ENCODE peak calls at places on chromosomes 13 and 19, in six cellular contexts. U is cardiac muscle cell, S is fibroblast of lung, J is HFFc6, R is RWPE2, X is AG04450. F is an unnamed sample.
A peak's percentile ranks its signal among the peaks of the same experiment; 100 is the strongest.

GRCh38 chr13:28493740-28494536 is 990 bp downstream of the FLT1 start:
- DNase-seq in U (peak; percentile 61), S (no peak), J (no peak), R (no peak), X (no peak), F (peak; percentile 49)

GRCh38 chr19:18002347-18002850 is 5.6 kb upstream of the ARRDC2 start:
- DNase-seq in U (no peak), S (no peak), J (no peak), R (no peak), X (no peak), F (no peak)

GRCh38 chr13:106001443-106001842 is 534.0 kb downstream of the EFNB2 start:
- DNase-seq in U (no peak), S (no peak), J (no peak), R (no peak), X (no peak), F (no peak)

GRCh38 chr13:77521595-77522367 is 13.7 kb upstream of the SCEL start:
- DNase-seq in U (no peak), S (no peak), J (no peak), R (peak; percentile 85), X (no peak), F (no peak)

GRCh38 chr13:74047925-74048324 is 86.3 kb downstream of the KLF12 start:
- DNase-seq in U (peak; percentile 17), S (no peak), J (no peak), R (no peak), X (no peak), F (no peak)

GRCh38 chr13:67493835-67494234 is 263.7 kb upstream of the PCDH9 start:
- DNase-seq in U (no peak), S (no peak), J (no peak), R (no peak), X (no peak), F (no peak)

GRCh38 chr13:32135655-32136054 is 104.1 kb downstream of the FRY start:
- DNase-seq in U (no peak), S (peak; percentile 40), J (peak; percentile 82), R (no peak), X (peak; percentile 30), F (no peak)

GRCh38 chr19:1027020-1027952 is 878 bp downstream of the CNN2 start:
- DNase-seq in U (no peak), S (no peak), J (no peak), R (no peak), X (no peak), F (no peak)

GRCh38 chr13:74708629-74709028 is 574.4 kb upstream of the KLF12 start:
- DNase-seq in U (no peak), S (no peak), J (no peak), R (no peak), X (no peak), F (no peak)

DNA sequence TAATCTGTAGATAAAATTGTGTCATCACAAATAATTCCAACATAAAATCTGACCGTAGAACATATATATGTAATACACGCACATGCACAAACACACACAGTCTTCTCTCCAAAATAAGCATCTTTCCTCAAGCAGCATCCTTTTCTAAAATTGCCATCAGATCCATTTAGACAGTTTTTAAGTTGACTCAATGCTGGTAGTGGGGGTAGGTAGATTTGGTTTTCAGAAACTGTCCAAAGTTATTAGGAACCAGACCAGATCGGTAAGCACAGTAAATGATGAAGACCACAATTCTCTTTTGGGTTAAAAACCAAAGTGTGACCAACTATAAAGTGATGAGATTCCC is 64.6 kb downstream of the SERP2 start:
- DNase-seq in U (no peak), S (no peak), J (no peak), R (no peak), X (no peak), F (no peak)
- TF ChIP-seq CTCF in U (no peak), S (no peak), J (peak; percentile 40), R (peak; percentile 36), X (no peak), F (peak; percentile 29)

DNA sequence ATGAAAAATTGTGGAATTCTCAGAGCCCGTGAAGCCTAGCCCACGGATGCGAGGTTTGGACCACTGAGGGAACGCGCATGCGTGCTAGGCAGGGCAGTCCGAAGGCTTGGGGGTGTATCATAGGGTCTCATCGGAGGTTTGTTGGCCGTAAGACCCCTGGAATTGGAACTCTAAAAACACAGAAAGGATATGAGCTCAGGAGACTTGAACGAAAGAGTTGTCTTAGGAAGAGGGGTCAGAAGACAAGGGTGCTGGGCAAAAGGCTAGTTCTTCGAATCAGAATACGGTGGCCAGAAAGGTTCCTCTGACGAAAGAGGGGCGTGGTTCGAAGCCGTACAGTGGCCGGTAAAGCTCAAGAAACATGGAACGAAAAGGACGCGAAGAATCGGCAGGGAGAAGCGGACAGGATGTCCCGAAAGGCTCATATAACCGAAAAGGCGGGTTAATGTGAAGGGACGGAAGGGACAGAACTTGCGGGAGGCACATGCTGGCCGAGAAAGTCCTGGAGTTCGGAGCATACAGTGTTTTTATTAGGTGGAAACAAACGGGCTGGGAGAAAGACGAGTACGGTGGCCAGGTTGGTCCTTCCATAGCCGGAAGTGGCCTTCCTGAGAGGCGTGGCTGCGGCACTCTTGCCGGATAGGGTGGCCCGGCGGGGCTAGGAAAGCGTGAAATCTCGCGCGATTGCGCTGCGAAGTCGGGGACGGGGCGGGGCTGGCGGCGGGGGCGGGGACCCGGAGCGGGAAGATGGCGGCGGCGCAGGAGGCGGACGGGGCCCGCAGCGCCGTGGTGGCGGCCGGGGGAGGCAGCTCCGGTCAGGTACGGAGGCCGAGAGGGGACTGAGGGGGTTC is at the start of gene CLPTM1:
- DNase-seq in U (peak; percentile 98), S (peak; percentile 98), J (peak; percentile 96), R (peak; percentile 96), X (peak; percentile 95), F (peak; percentile 98)
- TF ChIP-seq CTCF in U (no peak), S (no peak), J (no peak), R (no peak), X (no peak), F (no peak)

GRCh38 chr13:41970918-41971317 is 10.0 kb upstream of the VWA8 start:
- DNase-seq in U (no peak), S (no peak), J (no peak), R (no peak), X (no peak), F (no peak)

GRCh38 chr13:41971848-41972247 is 10.9 kb upstream of the VWA8 start:
- DNase-seq in U (no peak), S (no peak), J (no peak), R (no peak), X (no peak), F (no peak)

GRCh38 chr13:41974262-41974900 is 13.5 kb upstream of the VWA8 start:
- DNase-seq in U (no peak), S (no peak), J (no peak), R (no peak), X (no peak), F (no peak)

GRCh38 chr13:41976491-41976890 is 15.6 kb upstream of the VWA8 start:
- DNase-seq in U (no peak), S (no peak), J (no peak), R (no peak), X (no peak), F (no peak)

DNA sequence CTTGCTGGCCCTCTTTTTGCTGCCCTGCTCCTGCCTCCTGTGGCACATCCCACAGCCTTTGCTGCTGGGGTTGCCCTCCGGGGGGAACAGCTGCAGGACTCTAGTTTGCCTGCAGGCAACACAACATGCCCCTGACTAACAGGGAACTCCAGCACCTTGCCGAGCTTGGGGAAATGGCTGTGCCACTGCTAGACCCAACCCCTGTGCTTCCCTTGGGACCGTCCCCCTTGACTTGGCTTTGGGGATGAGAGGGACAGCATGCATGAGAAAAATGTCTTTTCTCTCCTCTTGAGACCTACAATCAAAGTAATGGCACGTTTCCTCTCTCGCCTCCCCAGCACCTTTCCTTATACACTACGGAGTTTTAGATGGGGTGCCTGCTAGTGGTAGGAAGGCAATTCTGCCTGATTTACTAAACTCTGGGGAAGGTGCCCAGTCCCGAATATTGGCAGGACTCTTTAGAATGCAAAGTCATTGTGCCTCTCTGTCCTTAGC is 12.4 kb upstream of the VWA8 start:
- DNase-seq in U (no peak), S (no peak), J (no peak), R (no peak), X (no peak), F (no peak)
- TF ChIP-seq CTCF in U (peak; percentile 22), S (no peak), J (no peak), R (no peak), X (no peak), F (no peak)

GRCh38 chr13:57629391-57629804 is 2.1 kb upstream of the PCDH17 start:
- DNase-seq in U (no peak), S (peak; percentile 40), J (no peak), R (no peak), X (no peak), F (no peak)
- TF ChIP-seq CTCF in U (no peak), S (no peak), J (no peak), R (no peak), X (no peak), F (no peak)

GRCh38 chr13:80921556-80921955 is 580.6 kb upstream of the SPRY2 start:
- DNase-seq in U (no peak), S (peak; percentile 80), J (no peak), R (no peak), X (no peak), F (no peak)

GRCh38 chr13:80928241-80928640 is 587.3 kb upstream of the SPRY2 start:
- DNase-seq in U (no peak), S (no peak), J (no peak), R (no peak), X (no peak), F (no peak)

GRCh38 chr13:80921971-80922370 is 581.0 kb upstream of the SPRY2 start:
- DNase-seq in U (no peak), S (peak; percentile 81), J (no peak), R (no peak), X (no peak), F (no peak)

GRCh38 chr13:80923907-80924306 is 583.0 kb upstream of the SPRY2 start:
- DNase-seq in U (peak; percentile 28), S (peak; percentile 62), J (no peak), R (no peak), X (no peak), F (no peak)

GRCh38 chr13:80924596-80924995 is 583.7 kb upstream of the SPRY2 start:
- DNase-seq in U (no peak), S (peak; percentile 59), J (no peak), R (no peak), X (no peak), F (no peak)
- TF ChIP-seq CTCF in U (no peak), S (no peak), J (no peak), R (no peak), X (no peak), F (no peak)

GRCh38 chr13:38900188-38900587 is 90.4 kb downstream of the STOML3 start:
- DNase-seq in U (peak; percentile 10), S (no peak), J (no peak), R (no peak), X (no peak), F (peak; percentile 25)
- TF ChIP-seq CTCF in U (peak; percentile 28), S (no peak), J (no peak), R (no peak), X (peak; percentile 15), F (no peak)

DNA sequence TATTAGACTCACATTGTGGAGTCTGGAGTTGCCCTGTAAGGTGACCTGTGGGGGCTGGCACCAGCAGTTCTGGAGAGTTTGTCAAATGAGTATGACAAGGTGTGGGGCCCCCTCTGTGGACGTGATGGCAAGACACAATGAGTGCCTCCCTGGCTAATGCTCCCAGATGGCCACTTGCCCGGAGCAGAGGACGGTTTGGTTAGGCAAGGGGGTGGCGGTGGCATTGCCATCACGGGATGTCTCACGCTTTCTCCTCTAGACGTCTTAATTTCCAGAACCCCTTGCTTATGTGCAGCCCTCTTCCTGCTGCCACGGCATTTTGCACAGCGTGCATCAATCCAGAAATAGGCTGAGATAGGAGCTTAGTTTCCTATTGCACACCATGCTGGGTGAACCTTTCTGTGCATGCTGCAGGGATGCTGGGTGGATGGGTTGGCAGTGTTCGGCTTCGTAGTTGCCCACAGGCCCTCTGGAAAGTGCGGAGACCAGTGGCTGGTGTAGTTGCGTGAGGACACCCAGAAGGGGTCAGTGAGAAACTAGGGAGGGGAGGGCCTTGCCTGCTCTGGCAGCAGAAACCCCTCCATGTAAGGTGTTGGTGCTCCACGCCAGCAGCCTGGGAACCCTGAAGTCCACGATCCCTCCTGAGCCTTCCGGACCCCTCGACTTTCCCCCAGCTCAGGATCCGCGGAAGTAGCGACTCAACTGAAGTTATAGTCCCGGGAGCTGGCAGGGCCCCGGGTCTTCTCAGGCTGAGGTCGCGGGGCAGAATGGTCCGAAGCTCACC is 18.1 kb upstream of the LRP3 start:
- DNase-seq in U (peak; percentile 56), S (peak; percentile 33), J (peak; percentile 13), R (no peak), X (no peak), F (peak; percentile 31)
- TF ChIP-seq CTCF in U (no peak), S (no peak), J (peak; percentile 48), R (peak; percentile 5), X (no peak), F (no peak)

F was measured in glutamatergic neuron.